ENCODE peak calls at places on chromosome 2, in ten cellular contexts. M, V, H, F, S, X, D, R, P and A are unnamed samples.

GRCh38 chr2:112960230-112960825 is 17.5 kb upstream of the IL36G start:
- DNase-seq in M (no peak), V (no peak), H (no peak), F (no peak), S (no peak), X (no peak), D (no peak), R (no peak), P (no peak), A (no peak)

GRCh38 chr2:201858781-201859180 is 52.4 kb downstream of the CDK15 start:
- DNase-seq in M (no peak), V (no peak), H (peak; percentile 18), F (peak; percentile 57), S (peak; percentile 94), X (no peak), D (no peak), R (peak; percentile 36), P (peak; percentile 68), A (peak; percentile 33)

GRCh38 chr2:219435701-219436100 is 1.1 kb downstream of the SPEG start:
- DNase-seq in M (no peak), V (no peak), H (no peak), F (no peak), S (no peak), X (no peak), D (no peak), R (no peak), P (no peak), A (no peak)

GRCh38 chr2:106996136-106996769 is 110.3 kb upstream of the ST6GAL2 start:
- DNase-seq in M (no peak), V (no peak), H (no peak), F (no peak), S (no peak), X (no peak), D (no peak), R (no peak), P (no peak), A (no peak)

GRCh38 chr2:75548036-75548573 is 12.6 kb downstream of the EVA1A start:
- DNase-seq in M (no peak), V (no peak), H (no peak), F (peak; percentile 49), S (peak; percentile 34), X (no peak), D (peak; percentile 24), R (peak; percentile 14), P (no peak), A (peak; percentile 28)

GRCh38 chr2:66869076-66869475 is 434.2 kb downstream of the MEIS1 start:
- DNase-seq in M (peak; percentile 61), V (no peak), H (peak; percentile 75), F (peak; percentile 96), S (peak; percentile 89), X (no peak), D (no peak), R (peak; percentile 73), P (no peak), A (peak; percentile 89)

GRCh38 chr2:111100765-111101162 is 19.9 kb upstream of the BCL2L11 start:
- DNase-seq in M (no peak), V (no peak), H (peak; percentile 68), F (no peak), S (no peak), X (no peak), D (no peak), R (peak; percentile 68), P (no peak), A (no peak)

GRCh38 chr2:173990970-173991819 is 26.0 kb upstream of the SP3 start:
- DNase-seq in M (peak; percentile 84), V (no peak), H (peak; percentile 37), F (peak; percentile 89), S (peak; percentile 65), X (peak; percentile 88), D (peak; percentile 56), R (peak; percentile 69), P (peak; percentile 83), A (peak; percentile 89)

GRCh38 chr2:35973132-35973736 is 382.3 kb upstream of the CRIM1 start:
- DNase-seq in M (peak; percentile 50), V (no peak), H (peak; percentile 21), F (peak; percentile 42), S (peak; percentile 43), X (no peak), D (no peak), R (peak; percentile 51), P (no peak), A (peak; percentile 29)

GRCh38 chr2:96525211-96525507 is 11.4 kb upstream of the ARID5A start:
- DNase-seq in M (no peak), V (no peak), H (no peak), F (no peak), S (no peak), X (no peak), D (no peak), R (no peak), P (no peak), A (no peak)

GRCh38 chr2:48569433-48569832 is 39.5 kb downstream of the STON1 start:
- DNase-seq in M (peak; percentile 47), V (no peak), H (no peak), F (no peak), S (peak; percentile 55), X (no peak), D (no peak), R (no peak), P (no peak), A (peak; percentile 40)

GRCh38 chr2:240568678-240569522 is 616 bp downstream of the RNPEPL1 start:
- DNase-seq in M (peak; percentile 63), V (no peak), H (no peak), F (peak; percentile 64), S (peak; percentile 62), X (peak; percentile 79), D (no peak), R (peak; percentile 61), P (peak; percentile 67), A (peak; percentile 69)

GRCh38 chr2:67790622-67791021 is 272.2 kb downstream of the C1D start:
- DNase-seq in M (peak; percentile 57), V (no peak), H (peak; percentile 37), F (peak; percentile 95), S (peak; percentile 96), X (no peak), D (no peak), R (peak; percentile 35), P (no peak), A (peak; percentile 36)

GRCh38 chr2:130829020-130829419 is 7.7 kb upstream of the ARHGEF4 start:
- DNase-seq in M (no peak), V (no peak), H (peak; percentile 93), F (peak; percentile 57), S (peak; percentile 80), X (no peak), D (no peak), R (peak; percentile 97), P (no peak), A (no peak)

GRCh38 chr2:86079981-86080911 is 25.4 kb downstream of the POLR1A start:
- DNase-seq in M (peak; percentile 79), V (peak; percentile 36), H (peak; percentile 50), F (peak; percentile 67), S (peak; percentile 58), X (peak; percentile 87), D (peak; percentile 84), R (peak; percentile 71), P (peak; percentile 79), A (peak; percentile 80)

GRCh38 chr2:14297340-14297739 is 335.2 kb upstream of the LRATD1 start:
- DNase-seq in M (no peak), V (no peak), H (peak; percentile 100), F (no peak), S (no peak), X (no peak), D (no peak), R (peak; percentile 98), P (no peak), A (no peak)

DNA sequence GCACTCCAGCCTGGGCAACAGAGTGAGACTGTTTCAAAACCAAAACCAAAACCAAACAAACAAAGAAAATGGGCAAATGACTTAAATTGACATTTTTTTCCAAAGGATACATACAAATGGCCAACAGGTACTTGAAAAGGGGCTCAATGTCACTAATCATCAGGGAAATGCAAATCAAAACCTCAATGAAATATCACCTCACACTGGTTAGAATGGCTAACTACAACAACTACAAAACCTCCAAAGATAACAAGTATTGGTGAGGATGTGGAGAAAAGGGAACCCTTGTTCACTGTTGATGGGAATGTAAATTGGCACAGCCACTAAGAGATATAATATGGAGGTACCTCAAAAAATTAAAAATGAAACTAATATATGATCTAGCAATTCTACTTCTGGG is 213.2 kb upstream of the HS6ST1 start:
- DNase-seq in M (no peak), V (no peak), H (peak; percentile 21), F (no peak), S (no peak), X (no peak), D (no peak), R (no peak), P (no peak), A (no peak)
- TF ChIP-seq CTCF in M (peak; percentile 24), V (peak; percentile 22), H (peak; percentile 2), F (peak; percentile 17), S (peak; percentile 9), X (peak; percentile 33), D (no peak), R (peak; percentile 14), P (no peak), A (no peak)

GRCh38 chr2:176123847-176124273 is 1.3 kb downstream of the HOXD9 start:
- DNase-seq in M (no peak), V (no peak), H (no peak), F (no peak), S (no peak), X (no peak), D (no peak), R (no peak), P (no peak), A (no peak)
- H3K4me3 ChIP-seq in M (no peak overlapping the region), V (no peak overlapping the region), H (no peak overlapping the region), F (no peak overlapping the region), S (no peak overlapping the region), X (no peak overlapping the region), D (no peak overlapping the region), R (no peak overlapping the region), P (peak overlapping the region; percentile 76), A (no peak overlapping the region)

DNA sequence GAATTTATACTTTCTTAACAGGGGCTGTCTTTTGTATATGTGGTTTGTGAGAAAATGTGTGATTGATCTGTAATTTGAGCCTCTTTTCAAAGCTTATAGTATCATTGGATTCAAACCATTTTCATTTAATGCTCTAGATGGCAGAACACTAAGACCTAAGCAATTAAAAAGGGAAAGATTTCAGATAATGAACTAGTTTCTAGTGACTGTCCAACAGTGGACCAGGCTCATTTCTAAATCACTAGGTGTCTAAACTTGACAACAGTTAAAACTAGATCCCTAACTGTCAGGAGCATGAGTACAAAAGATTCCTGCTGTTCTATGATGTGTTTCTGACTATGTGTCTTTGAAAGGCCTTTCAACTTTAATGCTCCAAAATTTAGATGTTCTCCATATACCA is 54.6 kb downstream of the ANKRD44 start:
- DNase-seq in M (no peak), V (no peak), H (no peak), F (no peak), S (no peak), X (no peak), D (no peak), R (no peak), P (no peak), A (no peak)
- TF ChIP-seq CTCF in M (no peak), V (no peak), H (no peak), F (no peak), S (no peak), X (no peak), D (no peak), R (no peak), P (no peak), A (no peak)

DNA sequence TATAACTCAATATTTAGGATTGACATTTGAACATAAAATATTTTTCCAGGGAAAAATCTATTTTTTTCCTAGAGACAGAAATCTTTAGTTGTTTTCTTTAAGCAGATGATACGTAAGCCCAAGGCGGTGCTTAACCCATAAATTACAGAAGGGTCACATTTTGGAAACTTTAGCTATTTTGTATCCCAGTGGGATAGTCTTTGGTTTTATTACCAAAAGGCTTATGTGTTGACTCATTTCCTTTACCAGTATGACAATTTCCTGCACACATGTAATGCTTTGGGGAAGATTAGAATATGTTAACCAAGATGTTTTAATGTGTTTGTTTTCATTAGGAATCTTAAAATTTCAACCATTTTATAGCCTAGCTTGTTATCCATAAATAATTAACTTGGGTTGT is 24.8 kb downstream of the DYNC1I2 start:
- DNase-seq in M (peak; percentile 89), V (no peak), H (peak; percentile 53), F (peak; percentile 92), S (peak; percentile 86), X (no peak), D (no peak), R (peak; percentile 29), P (no peak), A (peak; percentile 86)
- H3K4me3 ChIP-seq in M (no peak overlapping the region), V (no peak overlapping the region), H (no peak overlapping the region), F (no peak overlapping the region), S (no peak overlapping the region), X (no peak overlapping the region), D (no peak overlapping the region), R (no peak overlapping the region), P (no peak overlapping the region), A (no peak overlapping the region)